ENCODE peak calls at places on chromosome 16, in eight cellular contexts. C is psoas muscle; Y is aorta; B is right cardiac atrium; M is left ventricle myocardium inferior; H is ovary; P is CD8-positive, alpha-beta memory T cell; D is GM23248. V is an unnamed sample.
A peak's percentile ranks its signal among the peaks of the same experiment; 100 is the strongest.

GRCh38 chr16:1667916-1668315 is 10.2 kb upstream of the JPT2 start:
- DNase-seq in C (no peak), Y (no peak), B (no peak), M (no peak), H (no peak), P (no peak), D (no peak), V (no peak)

GRCh38 chr16:48659940-48660339 is 50.0 kb upstream of the N4BP1 start:
- DNase-seq in C (no peak), Y (no peak), B (no peak), M (no peak), H (no peak), P (no peak), D (no peak), V (no peak)

GRCh38 chr16:1102921-1103648 is 7.0 kb upstream of the C1QTNF8 start:
- DNase-seq in C (peak; percentile 65), Y (peak; percentile 91), B (peak; percentile 88), M (peak; percentile 60), H (peak; percentile 62), P (peak; percentile 70), D (peak; percentile 63), V (peak; percentile 59)

GRCh38 chr16:82735176-82735575 is 108.4 kb downstream of the CDH13 start:
- DNase-seq in C (peak; percentile 20), Y (no peak), B (no peak), M (peak; percentile 27), H (no peak), P (no peak), D (no peak), V (no peak)

GRCh38 chr16:20114356-20114755 is 40.7 kb upstream of the GPR139 start:
- DNase-seq in C (peak; percentile 12), Y (peak; percentile 76), B (no peak), M (no peak), H (no peak), P (no peak), D (peak; percentile 45), V (no peak)

GRCh38 chr16:59058261-59058660 is 324.1 kb upstream of the GOT2 start:
- DNase-seq in C (no peak), Y (no peak), B (no peak), M (no peak), H (no peak), P (no peak), D (no peak), V (no peak)

GRCh38 chr16:56898847-56899246 is 33.1 kb upstream of the HERPUD1 start:
- DNase-seq in C (no peak), Y (no peak), B (no peak), M (no peak), H (no peak), P (no peak), D (no peak), V (no peak)

GRCh38 chr16:63883091-63883490 is 1238.8 kb downstream of the CDH11 start:
- DNase-seq in C (no peak), Y (no peak), B (no peak), M (no peak), H (no peak), P (no peak), D (no peak), V (no peak)

GRCh38 chr16:61233718-61234117 is 802.5 kb downstream of the CDH8 start:
- DNase-seq in C (no peak), Y (no peak), B (no peak), M (no peak), H (no peak), P (no peak), D (no peak), V (no peak)

DNA sequence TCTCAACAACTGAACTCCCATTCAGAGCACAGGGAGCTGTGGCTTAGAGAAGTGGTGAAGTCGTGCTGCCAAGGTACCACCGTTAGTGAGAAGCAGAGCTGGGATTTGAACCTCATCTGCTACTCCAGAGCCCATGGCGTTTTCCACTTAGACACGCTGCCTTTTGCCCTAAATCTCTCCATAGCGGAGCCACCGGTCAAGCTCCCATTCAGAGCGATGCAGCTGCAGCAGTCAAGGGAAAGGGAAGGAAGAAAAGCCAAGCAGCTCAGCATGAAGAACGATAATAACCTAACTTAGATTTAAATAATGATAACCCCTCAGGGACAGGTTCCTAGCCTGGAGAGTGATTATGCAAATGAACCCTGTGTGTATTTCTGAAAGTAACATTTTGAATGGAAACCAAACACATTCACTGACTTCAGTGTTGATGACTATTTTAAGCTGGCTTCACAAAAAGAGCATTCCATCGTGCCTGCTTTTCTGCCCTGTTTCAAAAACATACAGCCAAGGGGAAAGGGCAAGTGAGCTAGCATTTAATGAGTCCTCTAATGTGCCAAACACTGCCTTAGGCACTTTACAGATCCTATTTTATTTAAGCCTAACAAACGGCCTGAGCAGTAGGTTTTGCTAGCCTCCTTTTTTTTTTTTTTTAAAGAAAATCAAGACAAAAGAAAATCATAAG is 798.3 kb downstream of the CDH8 start:
- DNase-seq in C (no peak), Y (no peak), B (no peak), M (no peak), H (no peak), P (no peak), D (no peak), V (no peak)
- H3K4me3 ChIP-seq in C (no peak overlapping the region), Y (no peak overlapping the region), B (no peak overlapping the region), M (no peak overlapping the region), H (no peak overlapping the region), P (no peak overlapping the region), D (no peak overlapping the region), V (no peak overlapping the region)

DNA sequence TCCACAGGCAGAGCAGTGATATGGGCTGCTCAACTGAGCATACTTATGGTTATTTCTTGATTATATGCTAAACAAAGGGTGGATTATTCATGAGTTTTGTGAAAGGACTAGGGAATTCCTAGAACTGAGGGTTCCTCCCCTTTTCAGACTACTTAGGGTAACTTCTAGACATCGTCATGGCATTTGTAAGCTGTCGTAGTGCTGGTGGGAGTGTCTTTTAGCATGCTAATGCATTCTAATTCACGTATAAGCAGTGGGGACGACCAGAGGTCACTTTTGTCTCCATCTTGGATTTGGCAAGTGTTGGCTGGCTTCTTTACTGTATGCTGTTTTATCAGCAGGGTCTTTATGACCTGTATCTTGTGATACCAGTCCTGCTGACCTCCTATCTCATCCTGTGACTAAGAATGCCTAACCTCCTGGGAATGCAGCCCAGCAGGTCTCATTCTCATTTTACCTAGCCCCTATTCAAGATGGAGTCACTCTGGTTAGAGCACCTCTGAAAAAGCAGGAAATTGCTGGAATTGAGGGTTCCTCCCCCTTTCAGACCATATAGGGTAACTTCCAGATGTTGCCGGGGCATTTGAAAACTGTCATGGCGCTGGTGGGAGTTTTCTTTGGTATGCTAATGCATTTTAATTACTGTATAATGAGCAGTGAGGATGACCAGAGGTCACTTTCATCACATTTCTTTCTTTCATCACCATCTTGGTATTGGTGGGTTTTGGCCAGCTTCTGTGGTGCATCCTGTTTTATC is 388.5 kb downstream of the XYLT1 start:
- DNase-seq in C (no peak), Y (no peak), B (no peak), M (no peak), H (no peak), P (no peak), D (no peak), V (no peak)
- H3K4me1 ChIP-seq in C (no peaks in the 10 kb centered on the region), Y (no peaks in the 10 kb centered on the region), B (no peaks in the 10 kb centered on the region), M (no peaks in the 10 kb centered on the region), H (no peaks in the 10 kb centered on the region), P (no peaks in the 10 kb centered on the region), D (no peaks in the 10 kb centered on the region), V (no peaks in the 10 kb centered on the region)

GRCh38 chr16:89695086-89695874 is 6.2 kb downstream of the SPATA2L start:
- DNase-seq in C (no peak), Y (peak; percentile 54), B (no peak), M (no peak), H (no peak), P (peak; percentile 45), D (no peak), V (no peak)

GRCh38 chr16:89697616-89698331 is 3.7 kb downstream of the SPATA2L start:
- DNase-seq in C (no peak), Y (no peak), B (no peak), M (no peak), H (peak; percentile 27), P (peak; percentile 52), D (no peak), V (no peak)

GRCh38 chr16:89696598-89697128 is 4.8 kb downstream of the SPATA2L start:
- DNase-seq in C (no peak), Y (no peak), B (no peak), M (no peak), H (peak; percentile 22), P (peak; percentile 72), D (no peak), V (no peak)

GRCh38 chr16:89695875-89696597 is 5.5 kb downstream of the SPATA2L start:
- DNase-seq in C (no peak), Y (no peak), B (no peak), M (no peak), H (peak; percentile 33), P (peak; percentile 39), D (no peak), V (no peak)

GRCh38 chr16:89697161-89697615 is 4.3 kb downstream of the SPATA2L start:
- DNase-seq in C (no peak), Y (no peak), B (no peak), M (no peak), H (peak; percentile 47), P (peak; percentile 44), D (no peak), V (no peak)
- H3K4me3 ChIP-seq in C (no peak overlapping the region), Y (no peak overlapping the region), B (no peak overlapping the region), M (no peak overlapping the region), H (no peak overlapping the region), P (no peak overlapping the region), D (no peak overlapping the region), V (no peak overlapping the region)

GRCh38 chr16:68374251-68374805 is 63.5 kb downstream of the PRMT7 start:
- DNase-seq in C (no peak), Y (no peak), B (peak; percentile 29), M (no peak), H (no peak), P (no peak), D (no peak), V (no peak)

GRCh38 chr16:68372806-68373205 is 62.0 kb downstream of the PRMT7 start:
- DNase-seq in C (no peak), Y (no peak), B (peak; percentile 20), M (no peak), H (no peak), P (peak; percentile 37), D (no peak), V (no peak)

GRCh38 chr16:68372381-68372720 is 61.5 kb downstream of the PRMT7 start:
- DNase-seq in C (no peak), Y (no peak), B (no peak), M (no peak), H (no peak), P (no peak), D (no peak), V (no peak)

GRCh38 chr16:68374961-68375660 is 64.3 kb downstream of the PRMT7 start:
- DNase-seq in C (no peak), Y (no peak), B (peak; percentile 18), M (no peak), H (no peak), P (no peak), D (peak; percentile 24), V (no peak)

DNA sequence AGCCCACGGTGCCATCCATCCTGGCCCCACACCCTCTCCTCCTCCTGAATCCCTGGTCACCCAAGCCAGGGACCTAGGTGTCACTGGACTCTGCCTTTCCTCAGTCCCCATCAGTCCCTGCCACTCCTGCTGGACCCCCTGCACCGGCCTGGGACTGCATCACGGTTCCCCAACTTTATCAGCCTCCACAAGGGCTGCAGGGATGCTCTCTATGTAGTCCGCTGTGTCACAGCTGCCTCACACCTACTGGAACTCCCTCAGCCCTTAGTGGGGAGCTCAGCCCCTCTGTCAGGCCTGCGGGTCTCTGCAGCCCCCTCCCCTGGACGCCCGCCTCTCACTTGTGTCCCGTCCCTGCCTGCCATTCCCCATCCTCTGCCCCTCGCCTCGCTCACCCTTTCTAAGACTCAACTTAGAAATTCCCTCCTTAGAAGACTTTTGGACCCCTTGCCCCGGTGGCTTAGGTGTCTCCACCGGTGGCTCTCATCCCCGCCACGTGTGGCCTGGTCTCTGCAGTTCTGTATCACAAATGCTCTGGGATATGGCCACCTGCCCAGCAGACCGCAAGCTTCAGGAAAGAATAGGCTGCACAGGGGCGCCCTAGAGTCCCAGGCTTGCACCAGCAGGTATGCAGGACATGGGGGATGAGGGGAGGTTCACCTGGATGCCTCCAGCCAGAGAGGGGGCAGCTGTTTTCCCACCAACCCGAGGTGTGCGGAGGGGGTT is 62.9 kb downstream of the PRMT7 start:
- DNase-seq in C (no peak), Y (no peak), B (peak; percentile 46), M (no peak), H (no peak), P (peak; percentile 33), D (no peak), V (no peak)
- H3K4me1 ChIP-seq in C (no peaks in the 10 kb centered on the region), Y (no peaks in the 10 kb centered on the region), B (no peaks in the 10 kb centered on the region), M (no peaks in the 10 kb centered on the region), H (no peaks in the 10 kb centered on the region), P (peaks cover 30% of the 10 kb centered on the region), D (no peaks in the 10 kb centered on the region), V (no peaks in the 10 kb centered on the region)